ENCODE peak calls at places on chromosomes 12 and 14, in six cellular contexts. Z is left ventricle myocardium inferior; W is transverse colon; G is testis; Y is naive thymus-derived CD4-positive, alpha-beta T cell; D is GM12878. T is an unnamed sample. For H3K9me3 and H3K4me1, the result is how much of the 10 kb centered on the place peaks cover.

GRCh38 chr14:77543240-77543551 is 44.6 kb upstream of the ISM2 start:
- DNase-seq in Z (no peak), W (no peak), G (no peak), Y (no peak), D (no peak), T (no peak)

GRCh38 chr14:94123868-94124267 is 5.5 kb downstream of the IFI27L2 start:
- DNase-seq in Z (no peak), W (no peak), G (peak), Y (no peak), D (no peak), T (no peak)

GRCh38 chr14:21978184-21978998 is 304.8 kb upstream of the OR4E1 start:
- DNase-seq in Z (no peak), W (peak), G (peak), Y (peak), D (no peak), T (peak)

GRCh38 chr14:95057147-95057546 is 100.2 kb downstream of the DICER1 start:
- DNase-seq in Z (no peak), W (no peak), G (no peak), Y (no peak), D (no peak), T (no peak)

GRCh38 chr12:100403446-100403845 is 46.6 kb downstream of the SLC17A8 start:
- DNase-seq in Z (no peak), W (no peak), G (no peak), Y (no peak), D (no peak), T (no peak)

GRCh38 chr12:85821216-85821615 is 15.0 kb downstream of the RASSF9 start:
- DNase-seq in Z (no peak), W (no peak), G (no peak), Y (no peak), D (no peak), T (no peak)

GRCh38 chr12:93507151-93507550 is 39.8 kb downstream of the MRPL42 start:
- DNase-seq in Z (no peak), W (no peak), G (no peak), Y (no peak), D (no peak), T (no peak)

GRCh38 chr12:97568336-97569180 is 106.0 kb downstream of the RMST start:
- DNase-seq in Z (no peak), W (no peak), G (no peak), Y (no peak), D (no peak), T (no peak)

GRCh38 chr14:38290601-38291190 is 34.8 kb upstream of the CLEC14A start:
- DNase-seq in Z (no peak), W (no peak), G (no peak), Y (no peak), D (no peak), T (no peak)

GRCh38 chr12:12357697-12358476 is 1.0 kb downstream of the BORCS5 start:
- DNase-seq in Z (no peak), W (no peak), G (no peak), Y (no peak), D (no peak), T (no peak)

GRCh38 chr12:116495260-116495659 is 63.9 kb upstream of the MAP1LC3B2 start:
- DNase-seq in Z (no peak), W (no peak), G (no peak), Y (no peak), D (no peak), T (no peak)

GRCh38 chr12:49046129-49046895 is 14.3 kb downstream of the KMT2D start:
- DNase-seq in Z (no peak), W (no peak), G (no peak), Y (no peak), D (no peak), T (no peak)

GRCh38 chr12:52395761-52396434 is 10.2 kb downstream of the KRT82 start:
- DNase-seq in Z (no peak), W (peak), G (peak), Y (no peak), D (no peak), T (no peak)

GRCh38 chr12:1620093-1620492 is 8.9 kb upstream of the WNT5B start:
- DNase-seq in Z (no peak), W (no peak), G (no peak), Y (no peak), D (no peak), T (no peak)

GRCh38 chr12:71484272-71484905 is 44.8 kb downstream of the LGR5 start:
- DNase-seq in Z (no peak), W (no peak), G (no peak), Y (no peak), D (no peak), T (no peak)

GRCh38 chr14:78154827-78155226 is 15.3 kb upstream of the NRXN3 start:
- DNase-seq in Z (no peak), W (no peak), G (no peak), Y (no peak), D (no peak), T (no peak)

GRCh38 chr14:34203271-34203722 is 252.4 kb upstream of the EGLN3 start:
- DNase-seq in Z (no peak), W (no peak), G (no peak), Y (no peak), D (no peak), T (no peak)

GRCh38 chr12:106096376-106096775 is 42.4 kb downstream of the NUAK1 start:
- DNase-seq in Z (no peak), W (no peak), G (peak), Y (no peak), D (no peak), T (no peak)

GRCh38 chr12:64691793-64692583 is 67.2 kb downstream of the GNS start:
- DNase-seq in Z (no peak), W (no peak), G (no peak), Y (no peak), D (no peak), T (peak)

GRCh38 chr12:64688715-64689114 is 70.5 kb downstream of the GNS start:
- DNase-seq in Z (no peak), W (no peak), G (no peak), Y (no peak), D (no peak), T (no peak)

GRCh38 chr12:64687816-64688599 is 71.2 kb downstream of the GNS start:
- DNase-seq in Z (no peak), W (no peak), G (no peak), Y (no peak), D (no peak), T (peak)

GRCh38 chr12:64694130-64695078 is 64.8 kb downstream of the GNS start:
- DNase-seq in Z (no peak), W (no peak), G (no peak), Y (no peak), D (no peak), T (no peak)

DNA sequence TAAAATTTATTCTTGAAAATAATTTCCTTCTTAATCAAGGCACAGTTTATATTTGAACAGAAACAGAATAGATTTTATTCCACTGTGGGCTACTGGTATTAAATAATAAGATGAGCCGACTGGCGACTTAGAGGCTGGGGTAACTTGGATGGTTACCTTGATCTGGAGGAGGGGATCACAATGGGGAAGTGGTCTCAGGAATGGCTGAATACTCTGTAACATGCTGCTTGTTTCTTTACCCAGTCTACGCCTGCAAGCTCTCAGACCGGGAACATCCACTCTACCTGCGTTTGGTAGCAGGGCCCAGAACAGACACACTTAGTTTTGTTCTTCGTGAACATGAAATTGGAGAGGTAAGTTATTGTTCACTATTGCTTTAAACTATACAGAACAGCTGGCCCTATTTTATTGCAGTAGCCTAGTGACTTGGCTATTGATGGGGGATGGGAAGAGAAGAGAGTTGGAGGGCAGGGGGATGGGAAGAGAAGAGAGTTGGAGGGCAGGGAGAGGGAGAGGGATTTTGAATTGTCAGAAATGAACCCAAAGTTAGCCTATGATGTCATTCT is 67.9 kb downstream of the GNS start:
- DNase-seq in Z (no peak), W (no peak), G (no peak), Y (no peak), D (no peak), T (peak)
- H3K27ac ChIP-seq in Z (peak), W (no peak), G (no peak), Y (peak), D (no peak), T (peak)

DNA sequence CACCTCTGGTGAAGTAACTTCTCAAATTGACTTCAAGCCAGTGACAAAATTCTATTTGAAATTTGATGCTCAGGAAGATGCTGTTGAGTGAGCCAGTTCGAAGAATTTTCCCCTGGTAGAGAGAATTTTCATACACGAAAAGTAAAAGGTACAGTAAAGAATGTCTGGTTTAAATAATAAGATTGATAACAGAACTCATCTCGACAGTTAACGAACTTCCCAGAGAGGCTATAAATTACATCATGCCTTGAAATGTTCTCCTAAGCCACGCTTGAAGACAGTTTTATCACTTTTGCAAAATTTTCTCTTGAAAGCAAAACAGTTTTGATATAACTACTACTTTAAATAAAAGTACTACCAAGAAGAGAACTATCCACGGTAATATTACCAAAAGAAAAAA is 14.4 kb upstream of the OR11G2 start:
- DNase-seq in Z (no peak), W (no peak), G (no peak), Y (no peak), D (no peak), T (no peak)
- H3K9me3 ChIP-seq in Z (under half), W (under half), G (under half), Y (under half), D (under half), T (under half)

GRCh38 chr12:132502149-132502881 is 12.4 kb downstream of the FBRSL1 start:
- DNase-seq in Z (no peak), W (no peak), G (no peak), Y (no peak), D (no peak), T (no peak)

GRCh38 chr12:132498931-132499330 is 9.0 kb downstream of the FBRSL1 start:
- DNase-seq in Z (no peak), W (no peak), G (no peak), Y (no peak), D (no peak), T (no peak)

GRCh38 chr12:132501189-132501940 is 11.4 kb downstream of the FBRSL1 start:
- DNase-seq in Z (no peak), W (no peak), G (no peak), Y (no peak), D (no peak), T (no peak)

GRCh38 chr12:132500137-132500855 is 10.3 kb downstream of the FBRSL1 start:
- DNase-seq in Z (no peak), W (no peak), G (no peak), Y (no peak), D (no peak), T (no peak)

GRCh38 chr12:132500856-132501180 is 10.9 kb downstream of the FBRSL1 start:
- DNase-seq in Z (no peak), W (no peak), G (no peak), Y (no peak), D (no peak), T (no peak)
- H3K4me1 ChIP-seq in Z (half or more), W (half or more), G (half or more), Y (under half), D (under half), T (under half)

GRCh38 chr12:102365365-102365764 is 115.0 kb downstream of the IGF1 start:
- DNase-seq in Z (no peak), W (no peak), G (no peak), Y (no peak), D (no peak), T (no peak)
- H3K27ac ChIP-seq in Z (no peak), W (no peak), G (no peak), Y (no peak), D (no peak), T (no peak)

GRCh38 chr12:34335819-34336262 is 313.5 kb downstream of the ALG10 start:
- DNase-seq in Z (no peak), W (no peak), G (peak), Y (no peak), D (no peak), T (no peak)

GRCh38 chr12:34333337-34333736 is 311.0 kb downstream of the ALG10 start:
- DNase-seq in Z (no peak), W (no peak), G (no peak), Y (no peak), D (no peak), T (no peak)

GRCh38 chr12:34336619-34337465 is 314.5 kb downstream of the ALG10 start:
- DNase-seq in Z (no peak), W (no peak), G (no peak), Y (no peak), D (no peak), T (no peak)

GRCh38 chr12:34334953-34335743 is 312.9 kb downstream of the ALG10 start:
- DNase-seq in Z (no peak), W (no peak), G (no peak), Y (no peak), D (no peak), T (no peak)

GRCh38 chr12:34334538-34334937 is 312.2 kb downstream of the ALG10 start:
- DNase-seq in Z (no peak), W (no peak), G (no peak), Y (no peak), D (no peak), T (no peak)
- H3K9me3 ChIP-seq in Z (under half), W (under half), G (under half), Y (under half), D (under half), T (under half)

DNA sequence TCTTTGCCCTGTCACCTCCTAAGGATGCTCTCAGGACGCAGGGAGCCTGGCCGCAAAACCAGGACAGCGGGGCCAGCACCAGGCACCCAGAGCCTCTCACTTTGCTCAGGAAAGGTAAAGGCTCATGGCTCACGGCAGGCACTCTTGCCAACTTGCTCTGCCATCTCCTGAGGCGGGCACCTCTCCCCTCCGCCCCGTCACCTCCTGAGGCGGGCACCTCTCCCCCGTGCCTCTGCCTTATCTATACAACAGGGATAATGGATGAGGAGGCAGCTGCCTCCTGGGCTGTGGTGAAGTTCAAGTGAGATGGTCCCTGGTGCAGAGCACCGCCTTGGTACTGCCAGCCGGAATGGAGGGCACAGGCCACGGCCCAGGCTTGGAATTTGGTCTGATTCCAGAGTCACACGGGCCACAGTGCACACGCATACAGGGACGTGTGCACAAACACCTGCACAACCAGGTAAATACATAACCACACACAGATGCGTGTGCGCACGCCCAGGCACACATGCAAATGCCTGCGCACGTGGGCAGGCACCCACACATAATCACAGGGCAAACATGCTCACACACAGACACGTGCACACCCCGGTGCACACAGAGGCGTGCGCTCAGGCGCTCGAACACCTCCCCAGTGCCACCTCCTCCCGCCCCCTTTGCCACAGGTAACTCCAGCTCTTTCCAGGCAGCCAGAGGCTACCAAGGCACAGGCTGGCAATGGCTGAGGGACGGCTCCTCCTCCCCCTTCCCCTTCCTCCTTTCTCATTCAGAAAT is 11.6 kb downstream of the DEGS2 start:
- DNase-seq in Z (no peak), W (no peak), G (no peak), Y (no peak), D (no peak), T (no peak)
- H3K4me1 ChIP-seq in Z (under half), W (half or more), G (under half), Y (under half), D (under half), T (under half)

GRCh38 chr14:100706200-100706599 is 20.5 kb upstream of the DLK1 start:
- DNase-seq in Z (no peak), W (no peak), G (no peak), Y (no peak), D (no peak), T (peak)
- H3K27ac ChIP-seq in Z (no peak), W (no peak), G (no peak), Y (no peak), D (no peak), T (no peak)